ENCODE peak calls at places on chromosomes 6 and 20, in six cellular contexts. A, W, U, P, K and B are unnamed samples. For H3K27me3 and H3K36me3, the result is how much of the 10 kb centered on the place peaks cover.

GRCh38 chr20:25081065-25081729 is 744 bp downstream of the VSX1 start:
- DNase-seq in A (no peak), W (no peak), U (peak), P (no peak), K (no peak), B (peak)

GRCh38 chr6:97668716-97669115 is 385.7 kb upstream of the MMS22L start:
- DNase-seq in A (no peak), W (no peak), U (peak), P (no peak), K (no peak), B (peak)

GRCh38 chr20:51577432-51578144 is 35.1 kb upstream of the NFATC2 start:
- DNase-seq in A (no peak), W (no peak), U (no peak), P (no peak), K (no peak), B (no peak)

GRCh38 chr20:40497781-40498691 is 191.0 kb downstream of the MAFB start:
- DNase-seq in A (no peak), W (peak), U (no peak), P (no peak), K (no peak), B (no peak)

GRCh38 chr6:10271982-10272381 is 142.9 kb downstream of the TFAP2A start:
- DNase-seq in A (no peak), W (no peak), U (no peak), P (no peak), K (no peak), B (no peak)

GRCh38 chr6:48568856-48569255 is 457.9 kb upstream of the PTCHD4 start:
- DNase-seq in A (no peak), W (no peak), U (no peak), P (no peak), K (no peak), B (no peak)

GRCh38 chr6:13486679-13487121 is 700 bp downstream of the GFOD1 start:
- DNase-seq in A (peak), W (peak), U (peak), P (peak), K (no peak), B (peak)

GRCh38 chr6:26232306-26232949 is 132.6 kb upstream of the BTN3A2 start:
- DNase-seq in A (no peak), W (no peak), U (no peak), P (no peak), K (no peak), B (no peak)

GRCh38 chr6:80769101-80769500 is 662.6 kb downstream of the BCKDHB start:
- DNase-seq in A (no peak), W (peak), U (no peak), P (peak), K (no peak), B (no peak)

GRCh38 chr6:111260570-111261298 is 173.4 kb downstream of the SLC16A10 start:
- DNase-seq in A (no peak), W (no peak), U (no peak), P (peak), K (no peak), B (no peak)

GRCh38 chr20:41497186-41497895 is 120.8 kb downstream of the CHD6 start:
- DNase-seq in A (no peak), W (peak), U (no peak), P (peak), K (no peak), B (no peak)

GRCh38 chr6:54865091-54865631 is 18.6 kb downstream of the FAM83B start:
- DNase-seq in A (no peak), W (no peak), U (no peak), P (no peak), K (no peak), B (no peak)

GRCh38 chr6:71190809-71191208 is 97.8 kb upstream of the OGFRL1 start:
- DNase-seq in A (no peak), W (peak), U (no peak), P (peak), K (no peak), B (no peak)
- TF ChIP-seq CTCF in A (no peak), W (peak), U (peak), P (peak), K (no peak), B (no peak)

GRCh38 chr6:33116417-33116816 is 40.6 kb downstream of the HLA-DPB1 start:
- DNase-seq in A (no peak), W (no peak), U (peak), P (no peak), K (no peak), B (peak)
- H3K27me3 ChIP-seq in A (under half), W (under half), U (under half), P (half or more), K (half or more), B (under half)

GRCh38 chr20:36579996-36580545 is 6.7 kb downstream of the TGIF2 start:
- DNase-seq in A (no peak), W (peak), U (no peak), P (peak), K (peak), B (no peak)
- H3K36me3 ChIP-seq in A (under half), W (under half), U (half or more), P (under half), K (under half), B (under half)

GRCh38 chr6:138206862-138207261 is 11.4 kb downstream of the PBOV1 start:
- DNase-seq in A (no peak), W (no peak), U (no peak), P (no peak), K (no peak), B (no peak)

GRCh38 chr6:138204792-138205384 is 13.4 kb downstream of the PBOV1 start:
- DNase-seq in A (no peak), W (no peak), U (no peak), P (no peak), K (no peak), B (no peak)

GRCh38 chr6:138205437-138206094 is 12.7 kb downstream of the PBOV1 start:
- DNase-seq in A (no peak), W (no peak), U (no peak), P (no peak), K (no peak), B (no peak)

GRCh38 chr6:138203315-138203714 is 15.0 kb downstream of the PBOV1 start:
- DNase-seq in A (no peak), W (no peak), U (no peak), P (no peak), K (no peak), B (no peak)

GRCh38 chr6:138204303-138204702 is 14.0 kb downstream of the PBOV1 start:
- DNase-seq in A (no peak), W (no peak), U (no peak), P (no peak), K (no peak), B (no peak)
- TF ChIP-seq CTCF in A (no peak), W (no peak), U (no peak), P (no peak), K (no peak), B (no peak)

GRCh38 chr20:58154106-58154505 is 74.3 kb downstream of the ANKRD60 start:
- DNase-seq in A (no peak), W (no peak), U (no peak), P (no peak), K (no peak), B (no peak)
- H3K27me3 ChIP-seq in A (under half), W (under half), U (under half), P (under half), K (under half), B (under half)

GRCh38 chr6:151359486-151359885 is 31.9 kb downstream of the ZBTB2 start:
- DNase-seq in A (no peak), W (no peak), U (peak), P (no peak), K (no peak), B (no peak)
- H3K36me3 ChIP-seq in A (under half), W (under half), U (under half), P (under half), K (under half), B (under half)